ENCODE peak calls at places on chromosome 14, in ten cellular contexts. C is stimulated activated CD8-positive, alpha-beta memory T cell treated with anti-CD3 and anti-CD28 coated beads, Interleukin-15, amount 100 ng/mL, for 1 hour; T is non-pigmented ciliary epithelial cell; E is nucleus accumbens; X is HT1080; N is substantia nigra; B is lower lobe of right lung; Y is stromal cell of bone marrow; M is mesothelial cell of epicardium; K is GM10248. V is an unnamed sample.

GRCh38 chr14:23430733-23431105 is 4.7 kb downstream of the MYH7 start:
- DNase-seq in C (no peak), T (no peak), E (no peak), X (peak), N (no peak), B (no peak), Y (peak), M (no peak), K (no peak), V (no peak)

GRCh38 chr14:22569106-22569748 is 19.8 kb downstream of the DAD1 start:
- DNase-seq in C (no peak), T (no peak), E (no peak), X (no peak), N (no peak), B (no peak), Y (no peak), M (no peak), K (no peak), V (no peak)

GRCh38 chr14:45201908-45202307 is 51.1 kb downstream of the MIS18BP1 start:
- DNase-seq in C (no peak), T (no peak), E (no peak), X (no peak), N (no peak), B (no peak), Y (no peak), M (no peak), K (peak), V (no peak)

GRCh38 chr14:28895389-28895788 is 128.8 kb downstream of the FOXG1 start:
- DNase-seq in C (no peak), T (no peak), E (no peak), X (no peak), N (no peak), B (no peak), Y (no peak), M (no peak), K (no peak), V (no peak)

GRCh38 chr14:34888186-34888585 is 13.0 kb upstream of the BAZ1A start:
- DNase-seq in C (no peak), T (no peak), E (no peak), X (no peak), N (no peak), B (no peak), Y (no peak), M (no peak), K (no peak), V (no peak)

GRCh38 chr14:63891148-63891964 is 38.6 kb downstream of the SYNE2 start:
- DNase-seq in C (no peak), T (no peak), E (no peak), X (no peak), N (no peak), B (no peak), Y (no peak), M (no peak), K (no peak), V (no peak)

GRCh38 chr14:94043111-94043755 is 17.1 kb downstream of the OTUB2 start:
- DNase-seq in C (no peak), T (no peak), E (no peak), X (no peak), N (no peak), B (no peak), Y (peak), M (no peak), K (no peak), V (no peak)

GRCh38 chr14:63492391-63492790 is 50.8 kb downstream of the PPP2R5E start:
- DNase-seq in C (no peak), T (no peak), E (no peak), X (peak), N (no peak), B (no peak), Y (peak), M (no peak), K (no peak), V (no peak)